ENCODE peak calls at places on chromosomes 4 and X, in six cellular contexts. G is CD8-positive, alpha-beta T cell; H is H9; N is cardiac muscle cell; K is gastrocnemius medialis; U is Peyer's patch. M is an unnamed sample.

GRCh38 chrX:101390664-101391525 is at the start of gene RPL36A:
- DNase-seq in G (peak), H (peak), N (peak), U (peak), K (peak), M (peak)

GRCh38 chr4:65399131-65399530 is 271.2 kb downstream of the EPHA5 start:
- DNase-seq in K (no peak), H (no peak), G (no peak), U (no peak), N (no peak), M (no peak)

GRCh38 chrX:68726366-68726765 is 78.9 kb downstream of the STARD8 start:
- DNase-seq in U (no peak), K (no peak), N (no peak), H (no peak), G (no peak), M (no peak)

GRCh38 chrX:124725467-124725866 is 379.1 kb downstream of the SH2D1A start:
- DNase-seq in K (no peak), H (no peak), N (no peak), G (no peak), U (no peak), M (no peak)

GRCh38 chrX:1472975-1473374 is 20.3 kb upstream of the ASMTL start:
- DNase-seq in H (no peak), G (no peak), U (peak), K (no peak), N (no peak), M (peak)

GRCh38 chr4:859496-859895 is 33.6 kb upstream of the CPLX1 start:
- DNase-seq in U (no peak), H (no peak), K (no peak), G (no peak), N (no peak), M (no peak)

GRCh38 chrX:132490086-132490419 is 1.2 kb upstream of the MBNL3 start:
- DNase-seq in N (no peak), U (no peak), H (no peak), K (no peak), G (no peak), M (no peak)

GRCh38 chr4:70637239-70637920 is 8.8 kb downstream of the ENAM start:
- DNase-seq in U (no peak), N (no peak), G (no peak), H (no peak), K (no peak), M (no peak)

GRCh38 chrX:50375481-50376267 is 95.0 kb downstream of the DGKK start:
- DNase-seq in G (no peak), N (no peak), U (peak), H (no peak), K (no peak), M (no peak)

GRCh38 chr4:111689214-111689613 is 456.0 kb upstream of the FAM241A start:
- DNase-seq in G (no peak), U (no peak), K (no peak), N (peak), H (no peak), M (no peak)

DNA sequence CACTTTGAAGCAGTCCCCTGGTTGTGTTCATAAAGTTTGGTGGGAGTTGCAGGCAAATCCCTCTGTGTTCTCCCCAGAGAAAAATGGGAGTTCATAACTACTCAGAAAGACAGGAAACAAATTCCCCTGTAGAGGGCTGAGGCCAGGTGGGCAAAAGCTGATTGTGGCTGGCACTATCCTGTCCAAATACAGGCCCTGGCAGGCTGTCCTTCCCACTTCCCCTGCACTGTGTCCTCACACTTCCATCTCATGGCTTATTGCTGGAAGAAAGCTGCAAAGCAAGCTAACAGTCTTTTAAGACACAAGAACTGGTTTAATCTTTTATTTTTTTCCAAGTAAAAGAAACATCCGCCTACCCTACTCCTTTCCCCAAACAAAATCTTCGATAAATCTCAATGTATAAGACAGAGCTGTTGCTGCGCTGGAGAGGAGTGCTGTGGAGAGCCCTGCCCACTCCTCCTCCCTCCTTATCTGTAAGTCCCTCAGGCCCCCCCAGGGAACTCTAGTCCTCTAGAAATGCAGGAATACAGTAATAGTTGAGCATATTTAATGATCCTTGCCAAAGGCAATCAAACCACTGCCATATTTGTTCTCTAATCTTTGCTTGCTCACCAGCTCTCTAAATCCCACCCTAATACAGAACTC is 14.0 kb downstream of the TAPT1 start:
- DNase-seq in U (no peak), G (no peak), H (no peak), K (no peak), N (no peak), M (no peak)
- H3K27ac ChIP-seq in U (no peak), G (no peak), H (no peak), K (no peak), N (no peak), M (no peak)

DNA sequence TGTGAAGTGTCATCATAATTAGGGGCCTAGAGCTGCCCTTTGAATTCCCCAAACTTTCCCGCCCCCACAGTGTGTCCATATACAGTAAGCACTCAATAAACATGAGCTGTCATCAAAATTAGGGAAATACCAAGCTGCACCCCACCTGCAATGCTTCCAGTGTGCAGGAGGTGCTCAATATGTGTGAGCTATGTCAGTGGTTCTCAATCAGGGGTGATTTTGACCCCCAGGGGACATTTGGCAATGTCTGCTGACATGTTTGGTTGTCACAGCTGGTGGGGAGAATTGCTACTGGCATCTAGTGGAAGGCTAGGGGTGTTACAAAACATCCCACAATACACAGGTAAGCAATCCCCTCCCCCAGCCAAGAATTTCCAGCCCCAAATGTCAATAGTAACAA is 750 bp downstream of the CFP start:
- DNase-seq in U (no peak), N (no peak), K (no peak), G (no peak), H (peak), M (no peak)
- TF ChIP-seq CTCF in U (no peak), N (peak), K (no peak), G (no peak), H (peak), M (no peak)

DNA sequence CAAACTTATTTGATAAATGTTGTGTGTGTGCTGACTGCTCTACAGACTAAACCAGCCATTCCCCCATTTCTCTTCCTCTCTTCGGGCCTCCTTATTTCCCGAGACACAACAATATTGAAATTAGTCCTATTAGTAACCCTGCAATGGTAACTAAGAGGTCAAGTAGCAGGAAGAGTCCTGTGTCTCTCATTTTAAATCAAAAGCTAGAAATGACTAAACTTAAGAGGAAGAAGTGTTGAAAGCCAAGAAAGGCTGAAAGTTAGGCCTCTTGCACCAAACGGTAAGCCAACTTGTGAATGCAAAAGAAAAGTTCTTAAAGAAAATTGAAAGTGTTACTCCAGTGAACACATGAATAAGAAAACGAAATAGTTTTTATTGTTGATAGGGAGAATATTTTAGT is 357.8 kb upstream of the SLC7A11 start:
- DNase-seq in H (no peak), U (no peak), K (no peak), N (no peak), G (no peak), M (no peak)
- H3K27ac ChIP-seq in H (no peak), U (no peak), K (no peak), N (no peak), G (no peak), M (no peak)

DNA sequence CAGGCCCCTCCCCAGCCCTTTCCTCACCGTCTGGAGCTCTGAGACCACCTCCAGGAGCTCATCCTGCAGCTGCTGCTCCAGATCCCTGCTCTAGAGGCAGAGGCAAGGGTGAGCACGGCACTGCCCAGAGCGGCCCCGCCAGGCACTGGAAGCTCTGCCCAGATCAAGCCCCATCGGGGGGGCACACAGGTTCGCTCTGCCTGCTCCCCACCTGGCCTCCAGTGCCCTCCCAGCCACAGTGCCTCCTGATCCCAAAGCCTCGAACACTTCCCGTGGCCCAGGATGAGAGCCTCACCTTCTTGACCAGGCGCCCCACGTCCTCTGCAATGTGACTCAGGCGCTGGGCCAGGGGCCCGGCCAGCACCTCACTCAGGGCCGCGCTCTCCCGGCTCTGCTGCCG is 5.0 kb downstream of the ARHGAP4 start:
- DNase-seq in H (no peak), N (no peak), K (no peak), U (no peak), G (no peak), M (no peak)
- TF ChIP-seq CTCF in H (no peak), N (no peak), K (no peak), U (no peak), G (no peak), M (no peak)

DNA sequence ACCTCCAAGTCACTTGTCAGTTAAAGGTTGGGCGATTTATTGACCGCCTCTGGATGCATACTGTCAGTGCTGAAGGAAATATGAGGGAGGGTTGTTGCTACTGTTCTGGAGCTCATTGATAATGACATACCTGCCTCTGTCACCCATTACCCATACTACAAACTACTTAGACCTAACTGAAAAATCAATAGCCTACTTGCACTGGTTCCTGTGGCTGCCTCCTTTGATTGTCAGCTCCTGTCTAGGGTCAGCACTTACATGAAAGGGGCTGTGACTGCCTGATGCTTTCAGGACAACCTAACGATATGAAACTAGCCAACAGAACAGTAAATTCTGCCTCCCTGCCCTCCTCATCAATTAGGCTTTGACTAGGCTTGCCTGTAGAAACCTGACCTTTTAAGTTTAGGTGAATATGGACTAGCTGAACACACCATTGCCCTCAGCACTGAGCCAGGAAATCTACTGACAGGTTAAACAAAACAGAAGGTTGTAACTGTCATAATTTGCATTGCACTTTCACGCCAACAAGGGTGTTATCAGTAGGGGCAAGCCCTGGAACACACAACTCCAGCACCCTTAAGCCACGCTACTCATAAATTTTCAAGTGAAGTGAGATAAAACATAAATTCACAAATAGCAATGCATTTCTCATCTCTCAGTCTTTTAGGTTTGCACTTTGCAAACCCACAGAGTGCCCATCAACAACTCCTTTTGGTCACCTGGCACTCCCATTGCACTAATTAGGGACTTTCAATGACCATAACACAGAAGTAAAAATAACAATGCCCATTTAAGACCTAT is 9.0 kb upstream of the MAB21L2 start:
- DNase-seq in G (no peak), H (no peak), U (no peak), K (no peak), N (no peak), M (no peak)
- H3K27ac ChIP-seq in G (no peak), H (no peak), U (no peak), K (no peak), N (no peak), M (no peak)

GRCh38 chr4:137070614-137071013 is 461.7 kb downstream of the PCDH18 start:
- DNase-seq in U (no peak), N (no peak), G (no peak), H (peak), K (no peak), M (no peak)
- TF ChIP-seq CTCF in U (no peak), N (no peak), G (no peak), H (peak), K (no peak), M (no peak)